ENCODE peak calls at places on chromosomes 12 and 14, in four cellular contexts. R, F, U and P are unnamed samples.

GRCh38 chr12:88371416-88372183 is 208.7 kb downstream of the KITLG start:
- DNase-seq in R (no peak), F (no peak), U (no peak), P (no peak)

GRCh38 chr12:63319386-63319785 is 168.4 kb upstream of the AVPR1A start:
- DNase-seq in R (peak), F (no peak), U (no peak), P (no peak)

GRCh38 chr12:121673013-121673441 is 3.6 kb upstream of the MORN3 start:
- DNase-seq in R (no peak), F (no peak), U (peak), P (no peak)

GRCh38 chr12:47033081-47033480 is 46.3 kb upstream of the PCED1B start:
- DNase-seq in R (no peak), F (no peak), U (no peak), P (no peak)

GRCh38 chr14:95875831-95876768 is 532 bp upstream of the TUNAR start:
- DNase-seq in R (no peak), F (no peak), U (no peak), P (no peak)

GRCh38 chr14:99566009-99566389 is 38.0 kb downstream of the CCDC85C start:
- DNase-seq in R (no peak), F (no peak), U (no peak), P (no peak)

GRCh38 chr12:109065154-109065852 is 12.9 kb downstream of the USP30 start:
- DNase-seq in R (no peak), F (no peak), U (no peak), P (peak)

GRCh38 chr14:101851716-101852395 is 90.3 kb downstream of the PPP2R5C start:
- DNase-seq in R (no peak), F (no peak), U (no peak), P (no peak)

GRCh38 chr14:63759454-63759853 is 31.6 kb upstream of the SGPP1 start:
- DNase-seq in R (no peak), F (peak), U (no peak), P (no peak)

GRCh38 chr14:95507174-95507573 is 9.3 kb downstream of the SYNE3 start:
- DNase-seq in R (no peak), F (peak), U (peak), P (no peak)

GRCh38 chr12:92745874-92746553 is 43.2 kb downstream of the PLEKHG7 start:
- DNase-seq in R (peak), F (peak), U (no peak), P (no peak)

DNA sequence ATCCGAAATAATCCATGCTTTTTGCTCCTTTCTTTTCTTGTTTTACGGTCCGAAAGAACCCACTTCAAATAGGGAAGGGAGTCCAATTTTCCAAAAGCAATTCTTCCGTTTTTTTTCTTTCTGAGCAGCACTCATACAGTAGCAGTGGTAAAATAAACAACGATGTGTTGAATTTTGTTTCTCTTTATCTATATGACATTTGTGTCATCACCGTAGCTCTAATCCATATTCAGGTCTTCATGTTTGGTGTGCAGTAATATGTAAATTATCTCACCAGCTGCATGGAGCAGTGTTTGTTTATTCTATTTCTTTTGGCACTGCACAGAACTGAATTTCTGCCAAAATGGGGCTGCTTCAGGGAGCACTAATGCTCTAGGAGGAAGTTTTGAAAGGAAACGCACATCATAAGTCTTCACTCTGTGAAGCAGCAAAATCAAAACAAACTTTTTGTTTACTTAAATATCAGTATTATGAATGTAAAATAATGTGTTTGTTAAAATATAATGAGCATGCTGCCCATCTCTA is 130.0 kb upstream of the NPAS3 start:
- DNase-seq in R (no peak), F (no peak), U (no peak), P (no peak)
- TF ChIP-seq MAZ in R (no peak), F (no peak), U (no peak), P (no peak)

GRCh38 chr12:50057000-50057841 is at the start of gene ASIC1:
- DNase-seq in R (peak), F (peak), U (peak), P (no peak)
- TF ChIP-seq MAZ in R (no peak), F (no peak), U (peak), P (no peak)

DNA sequence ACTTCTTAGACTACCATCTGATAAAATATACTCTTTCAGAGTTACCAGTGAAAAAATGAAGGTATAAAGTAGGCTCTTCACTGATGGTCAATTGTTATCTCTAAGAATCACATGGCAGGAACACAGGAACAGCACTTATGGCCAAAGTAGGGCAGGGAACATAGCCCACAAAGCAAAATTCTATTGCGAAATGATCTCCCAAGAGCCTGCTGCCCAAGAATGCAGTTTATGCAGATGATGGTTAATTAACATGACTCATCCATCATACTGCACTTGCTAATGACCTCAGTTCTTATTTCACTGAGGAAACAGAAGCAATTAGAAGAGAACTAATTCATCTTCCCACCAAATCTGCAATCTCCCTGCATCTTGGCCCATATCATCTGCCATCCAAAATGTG is 133.8 kb downstream of the SLC2A13 start:
- DNase-seq in R (no peak), F (no peak), U (peak), P (no peak)
- TF ChIP-seq MAZ in R (no peak), F (no peak), U (no peak), P (no peak)

DNA sequence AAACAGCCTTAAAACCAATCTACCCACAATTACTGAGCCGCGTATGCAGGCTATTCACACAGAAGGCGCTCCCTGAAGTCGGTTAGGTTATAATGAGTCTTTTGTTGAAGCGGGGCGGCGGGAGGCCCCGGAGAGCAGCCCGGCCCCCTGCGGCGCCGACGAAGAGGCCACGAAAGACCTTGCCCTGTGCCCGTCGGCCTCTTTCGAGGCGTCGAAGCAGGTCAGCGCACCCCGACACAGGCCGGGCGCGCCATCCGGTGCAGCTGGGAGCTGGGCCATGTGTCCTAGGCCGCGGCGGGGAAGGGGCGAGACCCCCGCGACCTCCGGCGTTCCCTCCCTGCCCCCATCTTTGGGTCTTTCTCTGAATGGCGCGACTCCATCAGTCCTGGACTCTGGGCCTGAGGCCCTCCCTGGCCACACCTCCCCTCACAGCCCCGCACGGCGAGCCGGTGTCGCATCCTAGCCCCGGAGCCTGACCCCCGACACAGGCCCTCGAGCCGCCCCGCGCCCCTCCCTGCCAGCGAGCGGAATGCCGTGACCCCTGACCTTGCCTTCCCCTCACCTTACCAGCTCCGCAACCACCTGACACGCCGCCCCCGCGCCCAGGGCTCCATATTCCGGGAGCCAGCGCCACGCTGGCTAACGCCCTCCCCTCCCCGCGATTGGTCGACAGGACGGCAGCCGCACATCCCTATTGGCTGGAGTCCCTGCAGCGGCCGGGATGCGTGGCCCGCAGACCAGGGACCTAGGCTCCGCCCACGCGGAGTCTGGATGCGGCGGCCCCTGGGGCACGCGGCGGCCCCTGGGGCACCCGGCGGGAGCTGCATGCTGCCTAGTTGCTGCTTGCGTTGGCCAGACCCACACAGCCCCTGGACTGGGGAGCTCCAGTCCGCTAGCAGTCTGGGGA is at the start of gene SLC11A2:
- DNase-seq in R (peak), F (peak), U (peak), P (peak)
- TF ChIP-seq MAZ in R (no peak), F (peak), U (peak), P (peak)

DNA sequence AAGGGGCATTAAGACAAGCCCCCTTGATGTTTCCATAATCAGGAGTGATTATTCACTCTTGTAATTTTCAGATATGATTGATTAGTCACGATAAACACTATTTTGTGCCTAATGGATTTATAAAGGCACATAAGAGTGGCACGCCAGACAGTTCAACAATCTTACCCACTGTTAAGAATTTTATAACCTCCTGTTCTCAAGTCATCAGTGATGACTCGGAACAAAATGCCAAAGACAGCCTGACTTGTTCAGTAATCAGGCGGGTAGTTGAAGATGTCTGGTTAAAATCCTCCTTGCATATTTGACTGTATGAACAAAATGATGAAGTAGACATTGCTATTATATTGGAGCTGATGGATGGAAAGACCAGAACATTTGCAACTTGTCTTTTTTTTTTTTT is 212.1 kb upstream of the RMST start:
- DNase-seq in R (no peak), F (no peak), U (no peak), P (no peak)
- TF ChIP-seq MAZ in R (no peak), F (no peak), U (no peak), P (no peak)

GRCh38 chr12:38102197-38102596 is 214.4 kb upstream of the ALG10B start:
- DNase-seq in R (no peak), F (no peak), U (no peak), P (no peak)
- TF ChIP-seq MAZ in R (no peak), F (no peak), U (no peak), P (no peak)